ENCODE peak calls at places on chromosome 10, in four cellular contexts. G is lower lobe of right lung, D is anterior cingulate cortex, M is WTC11. F is an unnamed sample.

GRCh38 chr10:97074256-97075145 is 111.3 kb downstream of the SLIT1 start:
- DNase-seq in G (no peak), D (peak), M (no peak), F (no peak)

GRCh38 chr10:97880109-97880508 is 30.5 kb downstream of the GOLGA7B start:
- DNase-seq in G (no peak), D (no peak), M (no peak), F (no peak)

GRCh38 chr10:46530249-46531186 is 25.9 kb downstream of the GPRIN2 start:
- DNase-seq in G (peak), D (no peak), M (peak), F (no peak)

GRCh38 chr10:100506596-100507356 is 12.9 kb downstream of the SEC31B start:
- DNase-seq in G (no peak), D (no peak), M (no peak), F (no peak)

GRCh38 chr10:35364808-35365207 is 28.5 kb downstream of the CCNY start:
- DNase-seq in G (no peak), D (no peak), M (no peak), F (no peak)

GRCh38 chr10:17586741-17587720 is 30.1 kb downstream of the HACD1 start:
- DNase-seq in G (no peak), D (no peak), M (no peak), F (no peak)

GRCh38 chr10:22420787-22421517 is 75.7 kb downstream of the SPAG6 start:
- DNase-seq in G (no peak), D (no peak), M (no peak), F (no peak)

GRCh38 chr10:96720422-96721206 is at the start of gene PIK3AP1:
- DNase-seq in G (peak), D (no peak), M (peak), F (peak)

GRCh38 chr10:102009801-102010425 is 46.1 kb downstream of the ARMH3 start:
- DNase-seq in G (no peak), D (peak), M (peak), F (peak)

F was measured in 8988T.